ENCODE peak calls at places on chromosomes 2 and 18, in nine cellular contexts. L, D, Y, V, B, C, R, U and T are unnamed samples.

GRCh38 chr18:26655614-26656400 is 107.5 kb upstream of the KCTD1 start:
- DNase-seq in Y (peak), R (peak), V (peak), B (peak), L (peak), U (no peak), C (peak), D (peak), T (no peak)

GRCh38 chr2:234267534-234267933 is 217.0 kb downstream of the SPP2 start:
- DNase-seq in D (no peak), L (no peak), B (no peak), U (no peak), R (no peak), C (no peak), V (no peak), Y (no peak), T (no peak)

GRCh38 chr2:20604957-20605381 is 45.9 kb downstream of the HS1BP3 start:
- DNase-seq in V (no peak), R (no peak), D (no peak), U (no peak), Y (no peak), L (no peak), C (no peak), B (peak), T (no peak)

GRCh38 chr2:95019572-95019971 is 5.9 kb upstream of the MAL start:
- DNase-seq in C (no peak), B (no peak), V (no peak), Y (no peak), L (no peak), U (no peak), D (no peak), R (no peak), T (no peak)

GRCh38 chr2:202494856-202495604 is 118.9 kb downstream of the BMPR2 start:
- DNase-seq in R (no peak), Y (no peak), L (no peak), C (no peak), V (peak), D (no peak), U (no peak), B (no peak), T (no peak)

GRCh38 chr18:54089749-54090459 is 134.6 kb downstream of the MBD2 start:
- DNase-seq in L (no peak), U (no peak), R (no peak), Y (no peak), C (no peak), D (peak), B (no peak), V (peak), T (no peak)

GRCh38 chr18:22778996-22779395 is 154.1 kb upstream of the RBBP8 start:
- DNase-seq in U (no peak), B (no peak), R (no peak), C (no peak), L (no peak), V (no peak), D (peak), Y (no peak), T (no peak)

GRCh38 chr18:46336278-46337205 is 232.4 kb downstream of the HAUS1 start:
- DNase-seq in U (no peak), B (no peak), D (no peak), R (no peak), C (no peak), V (no peak), Y (no peak), L (no peak), T (no peak)

GRCh38 chr2:178397002-178397605 is 53.9 kb downstream of the PRKRA start:
- DNase-seq in Y (peak), L (peak), B (no peak), V (peak), D (peak), U (no peak), R (no peak), C (no peak), T (peak)

GRCh38 chr2:20225294-20226151 is 593 bp upstream of the SDC1 start:
- DNase-seq in C (peak), L (peak), B (no peak), U (no peak), D (peak), Y (peak), R (no peak), V (peak), T (peak)

GRCh38 chr2:200860092-200860795 is 4.2 kb downstream of the CLK1 start:
- DNase-seq in D (no peak), C (no peak), L (no peak), Y (peak), R (no peak), U (no peak), B (no peak), V (no peak), T (no peak)

GRCh38 chr18:34773961-34774754 is 64.1 kb downstream of the DTNA start:
- DNase-seq in D (no peak), B (peak), L (no peak), R (peak), U (no peak), V (no peak), Y (no peak), C (no peak), T (no peak)

GRCh38 chr2:111534816-111535803 is 348.9 kb downstream of the ANAPC1 start:
- DNase-seq in C (no peak), L (no peak), V (peak), R (peak), D (no peak), B (no peak), Y (no peak), U (no peak), T (no peak)

GRCh38 chr2:238505892-238506280 is 79.2 kb downstream of the ASB1 start:
- DNase-seq in R (no peak), U (no peak), B (no peak), L (no peak), V (no peak), Y (no peak), D (no peak), C (no peak), T (no peak)

GRCh38 chr2:153163055-153163454 is 315.5 kb downstream of the RPRM start:
- DNase-seq in Y (no peak), L (no peak), V (peak), B (no peak), D (peak), U (no peak), R (no peak), C (no peak), T (peak)